ENCODE peak calls at places on chromosome 5, in six cellular contexts. R is AG09309, S is breast epithelium, B is lower lobe of right lung, V is heart right ventricle, J is uterus. L is an unnamed sample.

GRCh38 chr5:163506726-163507125 is 1.3 kb downstream of the MAT2B start:
- DNase-seq in R (no peak), S (no peak), J (no peak), V (no peak), B (no peak), L (no peak)

GRCh38 chr5:141245250-141245717 is at the start of gene PCDHB15:
- DNase-seq in V (no peak), B (no peak), J (peak), S (no peak), R (no peak), L (no peak)

GRCh38 chr5:147391781-147392180 is 118.1 kb downstream of the DPYSL3 start:
- DNase-seq in S (no peak), B (no peak), V (peak), J (peak), R (peak), L (peak)

GRCh38 chr5:82334856-82335255 is 56.7 kb upstream of the RPS23 start:
- DNase-seq in J (no peak), R (peak), V (no peak), S (no peak), B (no peak), L (no peak)

GRCh38 chr5:32767948-32768427 is 56.9 kb downstream of the NPR3 start:
- DNase-seq in J (no peak), R (peak), S (no peak), B (no peak), V (no peak), L (no peak)

GRCh38 chr5:491119-491855 is 33.0 kb downstream of the SLC9A3 start:
- DNase-seq in B (no peak), V (no peak), J (no peak), R (no peak), S (no peak), L (no peak)

GRCh38 chr5:55331321-55331720 is 23.5 kb downstream of the MTREX start:
- DNase-seq in B (no peak), R (no peak), J (no peak), S (no peak), V (no peak), L (no peak)

GRCh38 chr5:40385544-40385943 is 294.2 kb upstream of the PTGER4 start:
- DNase-seq in R (no peak), S (no peak), V (no peak), B (no peak), J (no peak), L (peak)

GRCh38 chr5:138464018-138464387 is 1.3 kb upstream of the EGR1 start:
- DNase-seq in R (peak), J (peak), B (peak), S (peak), V (peak), L (peak)

GRCh38 chr5:175752826-175753535 is 95.1 kb downstream of the HRH2 start:
- DNase-seq in B (no peak), R (no peak), V (no peak), J (no peak), S (no peak), L (no peak)

GRCh38 chr5:1563617-1564181 is 39.9 kb upstream of the LPCAT1 start:
- DNase-seq in J (no peak), V (no peak), S (no peak), B (no peak), R (no peak), L (no peak)

GRCh38 chr5:3179220-3179619 is 416.4 kb upstream of the IRX1 start:
- DNase-seq in J (no peak), B (no peak), S (no peak), R (no peak), V (no peak), L (no peak)

GRCh38 chr5:142109356-142110045 is 922 bp downstream of the NDFIP1 start:
- DNase-seq in S (no peak), V (no peak), J (peak), R (no peak), B (no peak), L (no peak)

GRCh38 chr5:107572800-107573368 is 97.9 kb downstream of the EFNA5 start:
- DNase-seq in S (no peak), V (no peak), J (no peak), R (no peak), B (no peak), L (no peak)

GRCh38 chr5:107571621-107572489 is 98.9 kb downstream of the EFNA5 start:
- DNase-seq in B (peak), S (peak), J (peak), R (peak), V (peak), L (peak)

GRCh38 chr5:107567901-107568671 is 102.7 kb downstream of the EFNA5 start:
- DNase-seq in R (no peak), J (no peak), S (no peak), B (no peak), V (no peak), L (no peak)

GRCh38 chr5:107566537-107566875 is 104.2 kb downstream of the EFNA5 start:
- DNase-seq in J (no peak), B (no peak), S (no peak), V (no peak), R (no peak), L (no peak)

GRCh38 chr5:107570805-107571531 is 99.8 kb downstream of the EFNA5 start:
- DNase-seq in B (no peak), J (no peak), R (no peak), S (no peak), V (no peak), L (no peak)
- H3K4me3 ChIP-seq in B (no peak), J (no peak), R (no peak), S (peak), V (peak), L (no peak)

GRCh38 chr5:131473731-131474130 is 161.3 kb downstream of the RAPGEF6 start:
- DNase-seq in V (no peak), B (no peak), S (no peak), R (no peak), J (no peak), L (no peak)
- TF ChIP-seq CTCF in V (no peak), B (no peak), S (no peak), R (no peak), J (no peak), L (no peak)

DNA sequence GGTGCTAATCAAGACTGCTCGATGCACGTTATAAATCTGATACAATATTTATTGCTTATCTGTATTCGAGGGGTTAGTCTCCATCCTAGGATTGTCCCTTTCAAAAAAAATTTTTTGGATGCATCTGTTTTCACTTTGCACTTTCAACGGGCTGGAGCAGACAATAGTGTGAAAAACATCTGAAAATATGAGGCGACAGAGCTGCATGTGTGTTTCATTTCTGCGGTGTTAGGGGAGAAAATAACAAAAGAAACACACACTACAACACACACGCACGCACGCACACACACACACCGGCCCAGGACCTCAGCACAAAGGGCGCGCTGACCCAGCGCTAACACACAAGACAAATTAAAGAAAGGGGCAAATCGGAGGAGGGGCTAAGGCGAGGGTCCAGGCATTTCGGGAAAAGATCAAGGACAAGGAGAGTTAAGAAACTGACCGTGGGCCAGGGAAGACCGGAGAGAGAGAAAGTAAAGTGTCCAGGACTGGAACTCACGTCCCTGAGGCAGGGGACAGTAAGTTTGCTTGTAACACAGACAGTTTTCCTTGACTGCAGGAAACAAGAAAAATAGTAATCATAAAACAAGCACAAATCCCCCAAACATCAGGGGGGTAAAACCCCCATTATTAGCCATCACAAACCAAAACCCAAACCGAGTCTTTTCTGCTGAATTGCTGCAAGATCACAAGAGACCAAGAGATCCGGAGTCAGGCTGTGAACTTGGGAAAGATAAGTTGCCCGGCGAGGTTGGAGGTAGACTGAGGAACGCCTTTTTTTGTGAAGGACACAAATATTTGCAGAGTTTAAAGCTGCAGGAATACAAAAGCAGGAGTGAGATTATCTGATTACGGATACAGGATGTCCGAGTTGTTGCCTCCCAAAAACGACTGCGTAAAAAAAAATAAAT is 302.1 kb downstream of the PARP8 start:
- DNase-seq in J (no peak), B (no peak), S (no peak), V (no peak), R (no peak), L (no peak)
- H3K4me3 ChIP-seq in J (no peak), B (peak), S (peak), V (peak), R (peak), L (no peak)

DNA sequence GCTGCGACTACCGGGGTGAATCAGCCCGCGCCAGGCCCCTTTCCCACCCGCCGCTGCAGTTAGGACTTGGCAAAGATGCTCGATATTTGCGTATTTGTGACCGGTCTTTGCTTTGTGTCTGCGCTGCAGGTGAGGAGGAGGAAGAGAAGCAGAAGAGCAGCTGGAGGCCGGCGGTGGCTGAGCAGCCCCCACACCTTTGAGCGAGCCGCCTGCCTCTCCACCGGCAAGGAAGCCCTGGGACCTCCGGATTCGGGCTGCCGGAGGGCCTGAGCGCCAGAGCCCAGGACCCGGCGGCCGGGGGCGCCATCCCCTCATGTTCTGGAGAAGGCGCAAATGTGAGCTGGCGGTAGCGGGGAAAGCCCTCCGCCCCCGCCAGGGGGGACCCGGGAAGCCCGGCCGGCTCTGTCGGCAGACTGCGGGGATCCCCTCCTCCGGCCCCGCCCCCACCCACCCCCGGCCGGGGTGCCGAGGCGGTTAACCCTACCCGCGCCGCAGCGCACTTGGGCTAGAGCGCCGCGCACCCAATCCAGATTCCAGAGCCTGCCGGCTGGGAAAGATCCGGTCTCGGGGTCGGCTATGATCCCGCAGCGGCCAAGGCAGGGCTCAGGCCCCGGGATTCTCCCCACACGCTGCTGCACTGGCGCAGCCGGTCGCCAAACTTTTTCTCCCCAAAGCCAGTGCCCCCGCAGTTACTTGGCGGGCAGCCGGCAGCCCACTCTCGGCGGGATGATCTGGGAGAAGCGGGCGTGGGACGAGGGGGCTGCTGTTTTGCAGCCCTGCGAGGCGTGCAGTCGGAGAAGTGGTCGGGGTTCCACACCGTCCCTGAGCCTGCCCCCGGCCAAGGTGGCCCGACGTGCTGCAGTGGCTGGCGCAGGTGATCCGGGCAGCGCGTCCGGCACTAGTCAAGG is 800 bp upstream of the KCNN2 start:
- DNase-seq in R (no peak), V (peak), S (no peak), B (no peak), J (peak), L (no peak)
- TF ChIP-seq CTCF in R (no peak), V (peak), S (no peak), B (peak), J (no peak), L (peak)

GRCh38 chr5:119120893-119121292 is 50.0 kb downstream of the DMXL1 start:
- DNase-seq in V (no peak), S (no peak), B (no peak), R (no peak), J (no peak), L (no peak)
- H3K4me3 ChIP-seq in V (no peak), S (no peak), B (no peak), R (no peak), J (no peak), L (no peak)

DNA sequence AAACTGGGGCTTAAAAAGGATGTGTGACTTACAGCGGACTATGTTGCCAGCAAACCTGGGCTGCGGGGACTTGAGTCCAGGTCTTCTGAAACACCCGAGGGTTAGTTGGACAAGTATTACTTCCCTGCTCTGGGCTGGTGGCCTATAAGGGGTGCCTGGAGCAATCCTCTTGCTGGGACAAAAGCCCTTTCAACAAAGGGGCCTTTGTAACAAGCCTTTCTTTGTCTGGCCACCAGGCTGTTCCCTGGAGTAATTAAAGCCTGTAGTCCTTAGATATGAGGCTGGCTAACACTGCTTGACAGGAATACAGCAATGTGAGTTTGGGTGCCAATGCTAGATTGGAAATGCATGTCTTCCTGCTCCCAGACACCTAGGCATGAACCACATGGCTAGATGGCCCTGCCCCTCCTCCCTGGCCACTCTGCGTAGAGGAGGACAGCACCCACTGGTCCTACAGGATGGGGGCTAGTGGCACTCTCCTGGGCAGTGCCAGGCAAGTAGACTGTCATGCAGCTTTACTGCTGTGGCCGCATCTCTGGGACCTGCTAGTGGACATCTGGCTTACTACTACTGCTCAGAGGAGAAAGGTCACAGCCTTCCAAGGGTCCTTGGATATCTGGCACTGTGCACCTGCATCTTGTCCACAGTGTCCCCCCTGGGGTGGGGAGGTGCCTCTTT is 343.1 kb downstream of the ZSWIM6 start:
- DNase-seq in B (no peak), R (no peak), J (no peak), S (no peak), V (no peak), L (no peak)
- TF ChIP-seq CTCF in B (no peak), R (peak), J (no peak), S (no peak), V (no peak), L (peak)

GRCh38 chr5:174755103-174755502 is 30.7 kb downstream of the MSX2 start:
- DNase-seq in J (no peak), S (no peak), B (no peak), V (no peak), R (no peak), L (no peak)

GRCh38 chr5:174750720-174751119 is 26.3 kb downstream of the MSX2 start:
- DNase-seq in J (no peak), V (no peak), S (no peak), R (peak), B (no peak), L (no peak)

GRCh38 chr5:174751154-174751990 is 27.0 kb downstream of the MSX2 start:
- DNase-seq in V (no peak), R (no peak), J (no peak), S (no peak), B (no peak), L (no peak)

GRCh38 chr5:174752121-174752520 is 27.7 kb downstream of the MSX2 start:
- DNase-seq in R (no peak), S (no peak), B (no peak), V (no peak), J (no peak), L (no peak)
- H3K4me3 ChIP-seq in R (no peak), S (no peak), B (no peak), V (no peak), J (no peak), L (no peak)

L was measured in HFF-Myc.